ENCODE peak calls at places on chromosomes 4 and X, in four cellular contexts. R is GF-D8; C is effector memory CD4-positive, alpha-beta T cell; J is stimulated activated CD8-positive, alpha-beta memory T cell treated with anti-CD3 and anti-CD28 coated beads, Interleukin-7, amount 100 ng/mL, for 1 hour. I is an unnamed sample.

GRCh38 chr4:242121-242848 is 63.0 kb downstream of the ZNF732 start:
- DNase-seq in R (peak), C (peak), J (peak), I (peak)

GRCh38 chrX:15909605-15910004 is 55.0 kb upstream of the AP1S2 start:
- DNase-seq in C (no peak), R (no peak), J (no peak), I (no peak)

GRCh38 chrX:39969826-39970569 is 127.8 kb downstream of the BCOR start:
- DNase-seq in C (no peak), R (no peak), J (no peak), I (no peak)

GRCh38 chr4:111689731-111690130 is 455.5 kb upstream of the FAM241A start:
- DNase-seq in J (no peak), C (no peak), R (no peak), I (no peak)

GRCh38 chr4:149987777-149988410 is 90.4 kb upstream of the DCLK2 start:
- DNase-seq in C (no peak), J (no peak), R (no peak), I (no peak)

GRCh38 chr4:2259541-2260267 is 2.2 kb downstream of the MXD4 start:
- DNase-seq in J (no peak), R (no peak), C (no peak), I (no peak)

GRCh38 chr4:105956566-105956965 is 61.3 kb downstream of the NPNT start:
- DNase-seq in R (no peak), J (no peak), C (no peak), I (no peak)

GRCh38 chrX:56765816-56766553 is 36.9 kb downstream of the NBDY start:
- DNase-seq in C (no peak), J (no peak), R (no peak), I (no peak)

GRCh38 chr4:77193511-77194236 is 36.7 kb downstream of the CCNG2 start:
- DNase-seq in R (peak), J (peak), C (peak), I (no peak)

GRCh38 chr4:152531479-152531878 is 4.4 kb downstream of the FBXW7 start:
- DNase-seq in C (no peak), R (no peak), J (no peak), I (no peak)

GRCh38 chrX:136963973-136964372 is 69.8 kb downstream of the GPR101 start:
- DNase-seq in R (no peak), J (no peak), C (no peak), I (no peak)

GRCh38 chr4:81003549-81004240 is 26.8 kb upstream of the BMP3 start:
- DNase-seq in R (no peak), C (no peak), J (no peak), I (no peak)

GRCh38 chr4:88457307-88458090 is 580 bp downstream of the HERC5 start:
- DNase-seq in R (no peak), C (no peak), J (no peak), I (peak)

GRCh38 chr4:2008671-2008920 is 178 bp downstream of the NELFA start:
- DNase-seq in C (no peak), J (no peak), R (no peak), I (no peak)

GRCh38 chrX:86021652-86022289 is 25.6 kb downstream of the CHM start:
- DNase-seq in J (no peak), C (no peak), R (no peak), I (no peak)

GRCh38 chr4:73109493-73109892 is 40.0 kb upstream of the COX18 start:
- DNase-seq in R (no peak), C (no peak), J (no peak), I (no peak)

GRCh38 chrX:122269243-122269781 is 914.8 kb upstream of the GRIA3 start:
- DNase-seq in J (no peak), R (no peak), C (no peak), I (no peak)

GRCh38 chrX:3295731-3296130 is 50.7 kb downstream of the MXRA5 start:
- DNase-seq in C (no peak), J (no peak), R (no peak), I (peak)

GRCh38 chr4:150206265-150206664 is 128.0 kb downstream of the DCLK2 start:
- DNase-seq in C (no peak), J (no peak), R (no peak), I (no peak)

GRCh38 chrX:148530464-148531077 is 30.2 kb downstream of the AFF2 start:
- DNase-seq in J (no peak), R (no peak), C (no peak), I (no peak)

GRCh38 chr4:111602848-111603247 is 542.4 kb upstream of the FAM241A start:
- DNase-seq in J (no peak), C (no peak), R (no peak), I (no peak)

GRCh38 chrX:33840176-33840575 is 291.9 kb downstream of the FAM47A start:
- DNase-seq in J (no peak), R (no peak), C (no peak), I (no peak)

GRCh38 chrX:97863261-97863660 is 979.6 kb downstream of the RPA4 start:
- DNase-seq in R (no peak), C (no peak), J (no peak), I (no peak)

GRCh38 chr4:128427832-128428366 is 140.3 kb upstream of the PGRMC2 start:
- DNase-seq in R (peak), J (no peak), C (no peak), I (peak)

GRCh38 chrX:103919336-103919682 is 43.1 kb upstream of the TMSB15B start:
- DNase-seq in J (no peak), R (no peak), C (no peak), I (peak)

GRCh38 chr4:6539009-6539764 is 35.8 kb upstream of the MAN2B2 start:
- DNase-seq in C (no peak), R (no peak), J (no peak), I (no peak)

GRCh38 chrX:136630881-136631280 is 17.1 kb upstream of the CD40LG start:
- DNase-seq in R (no peak), C (no peak), J (no peak), I (no peak)

GRCh38 chrX:45229348-45229747 is 28.7 kb upstream of the DIPK2B start:
- DNase-seq in C (no peak), J (no peak), R (no peak), I (no peak)

GRCh38 chr4:44916406-44916805 is 190.1 kb upstream of the GNPDA2 start:
- DNase-seq in J (no peak), C (no peak), R (no peak), I (no peak)